ENCODE peak calls at places on chromosomes 1 and 21, in six cellular contexts. R is IMR-90, U is Panc1, C is MM.1S, D is breast epithelium, X is cardiac muscle cell. E is an unnamed sample.

GRCh38 chr1:36225298-36225899 is 1.2 kb downstream of the THRAP3 start:
- DNase-seq in U (no peak), X (no peak), D (no peak), C (no peak), R (peak), E (no peak)

GRCh38 chr1:3998086-3998485 is 98.0 kb upstream of the C1orf174 start:
- DNase-seq in C (no peak), U (no peak), R (no peak), X (no peak), D (no peak), E (no peak)

GRCh38 chr1:27074175-27074780 is 61.6 kb upstream of the TENT5B start:
- DNase-seq in C (no peak), R (peak), U (no peak), X (no peak), D (no peak), E (no peak)

GRCh38 chr1:225428066-225428878 is 434 bp upstream of the LBR start:
- DNase-seq in D (peak), X (peak), U (no peak), R (peak), C (peak), E (peak)

GRCh38 chr1:227889047-227889862 is 58.5 kb downstream of the WNT9A start:
- DNase-seq in X (no peak), U (no peak), R (no peak), D (no peak), C (no peak), E (no peak)

GRCh38 chr1:1426961-1427934 is 6.2 kb upstream of the ANKRD65 start:
- DNase-seq in X (no peak), C (no peak), U (no peak), R (no peak), D (no peak), E (no peak)

GRCh38 chr1:107750364-107750959 is 214.5 kb downstream of the VAV3 start:
- DNase-seq in D (peak), C (peak), R (peak), X (peak), U (peak), E (peak)

GRCh38 chr1:12163210-12163609 is 3.6 kb upstream of the TNFRSF1B start:
- DNase-seq in D (no peak), X (no peak), C (no peak), U (no peak), R (no peak), E (no peak)

GRCh38 chr21:37993071-37993470 is 76.8 kb upstream of the KCNJ6 start:
- DNase-seq in R (no peak), U (no peak), D (no peak), X (no peak), C (no peak), E (no peak)

GRCh38 chr1:183544598-183545297 is 45.5 kb downstream of the NCF2 start:
- DNase-seq in D (no peak), R (no peak), X (no peak), U (no peak), C (no peak), E (no peak)

GRCh38 chr1:183546427-183546826 is 43.8 kb downstream of the NCF2 start:
- DNase-seq in C (no peak), U (no peak), X (no peak), R (no peak), D (no peak), E (no peak)

GRCh38 chr1:183548136-183548535 is 42.1 kb downstream of the NCF2 start:
- DNase-seq in U (no peak), C (no peak), X (no peak), D (no peak), R (no peak), E (no peak)

DNA sequence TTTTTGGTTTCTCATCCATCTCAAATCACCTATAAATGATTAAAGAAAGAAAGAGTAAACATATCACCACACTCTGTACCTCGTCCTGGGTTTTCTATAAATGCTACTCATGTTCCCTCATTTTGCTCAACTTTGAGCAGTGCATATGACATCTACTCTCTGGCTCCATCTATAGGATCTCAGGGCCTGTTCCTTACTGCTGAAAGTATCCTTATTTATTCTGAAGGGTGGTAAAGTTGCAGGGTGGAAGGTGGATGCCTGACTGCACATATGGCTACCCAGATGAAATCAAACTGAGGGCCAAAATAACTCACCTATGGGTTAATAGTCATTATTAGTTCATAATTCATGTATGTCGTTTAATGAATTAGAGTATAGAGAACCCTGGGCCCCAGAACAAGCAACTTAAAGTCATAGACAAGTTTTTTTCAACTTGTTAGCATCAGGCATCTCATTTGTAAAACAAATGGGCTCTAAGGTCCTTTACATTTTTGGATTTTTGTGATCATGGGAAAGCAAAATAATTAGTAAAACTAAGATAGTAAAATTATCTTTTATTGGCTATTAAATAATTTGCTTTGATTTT is 46.5 kb downstream of the NCF2 start:
- DNase-seq in U (peak), C (peak), R (peak), X (peak), D (no peak), E (peak)
- H3K27ac ChIP-seq in U (no peak), C (no peak), R (no peak), X (peak), D (no peak), E (no peak)

GRCh38 chr1:7281821-7282220 is 489.3 kb upstream of the VAMP3 start:
- DNase-seq in R (peak), U (no peak), D (no peak), X (peak), C (no peak), E (peak)

GRCh38 chr1:7288992-7289391 is 482.1 kb upstream of the VAMP3 start:
- DNase-seq in C (no peak), X (no peak), R (no peak), D (no peak), U (no peak), E (no peak)

GRCh38 chr1:7285856-7286454 is 485.1 kb upstream of the VAMP3 start:
- DNase-seq in X (no peak), C (no peak), U (no peak), D (no peak), R (no peak), E (no peak)

GRCh38 chr1:7287013-7287412 is 484.1 kb upstream of the VAMP3 start:
- DNase-seq in C (no peak), D (no peak), X (no peak), U (no peak), R (no peak), E (no peak)

DNA sequence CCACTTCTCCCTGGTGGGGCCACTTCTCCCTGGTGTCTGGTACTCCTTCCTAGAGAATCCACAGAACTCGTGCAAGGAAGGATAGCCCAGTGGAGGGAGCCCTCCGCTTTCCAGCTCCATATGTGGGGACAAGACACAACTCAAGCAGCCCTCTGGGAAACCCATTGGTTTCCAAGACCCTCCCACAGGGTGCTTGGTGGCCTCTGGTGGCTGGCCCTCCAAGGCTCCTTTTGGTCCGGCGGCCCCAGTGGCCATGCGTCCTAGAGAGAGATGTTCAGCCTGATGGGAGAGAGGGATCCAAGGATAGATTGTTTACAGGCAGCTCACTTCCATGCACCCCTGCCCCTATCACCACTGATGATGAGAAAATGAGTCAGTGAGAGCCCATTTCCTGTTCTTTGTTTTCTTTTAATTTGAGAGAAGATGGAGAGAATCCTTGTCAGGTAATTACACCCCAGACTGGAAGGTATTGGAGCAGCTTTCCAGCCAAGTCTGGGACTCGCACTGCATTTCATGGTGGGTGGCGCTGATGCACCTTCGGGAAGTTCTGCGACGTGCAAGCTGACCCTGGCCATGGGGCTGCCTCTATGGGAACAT is 486.2 kb upstream of the VAMP3 start:
- DNase-seq in R (peak), X (no peak), U (no peak), C (no peak), D (no peak), E (no peak)
- TF ChIP-seq CTCF in R (no peak), X (no peak), U (no peak), C (no peak), D (no peak), E (no peak)

GRCh38 chr1:85546748-85547147 is 33.8 kb upstream of the CCN1 start:
- DNase-seq in R (no peak), X (no peak), U (no peak), C (no peak), D (no peak), E (no peak)

DNA sequence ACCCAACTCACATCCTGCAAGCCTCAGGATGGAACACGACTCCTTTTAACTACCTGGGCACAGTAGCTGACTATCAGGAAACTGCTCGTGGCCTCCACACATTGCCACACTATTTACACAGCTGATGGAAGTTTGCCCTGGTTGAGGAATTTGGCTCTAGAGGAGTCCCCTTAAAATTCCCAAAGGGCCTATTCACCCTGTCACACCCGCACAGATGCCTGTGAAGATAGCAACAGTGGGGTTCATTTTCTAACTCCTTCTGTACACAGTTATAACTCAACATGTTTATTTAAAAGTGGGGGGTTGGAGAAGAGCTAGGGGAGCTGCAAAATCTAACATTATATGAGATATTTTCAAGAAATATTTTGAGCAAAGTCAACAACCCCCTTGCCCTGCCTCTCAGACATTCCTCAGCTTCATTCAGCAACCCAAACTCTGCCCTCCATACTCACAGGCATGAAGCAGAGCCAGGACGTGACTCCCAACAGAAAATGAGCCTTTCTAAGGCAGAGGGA is 35.8 kb upstream of the CCN1 start:
- DNase-seq in C (no peak), R (peak), D (peak), X (peak), U (peak), E (no peak)
- H3K4me3 ChIP-seq in C (no peak), R (no peak), D (no peak), X (no peak), U (peak), E (no peak)

GRCh38 chr1:204246876-204247275 is 33.1 kb upstream of the GOLT1A start:
- DNase-seq in X (no peak), R (no peak), U (no peak), D (no peak), C (no peak), E (no peak)
- H3K27ac ChIP-seq in X (no peak), R (no peak), U (no peak), D (no peak), C (no peak), E (no peak)

GRCh38 chr21:41957991-41958766 is 4.4 kb upstream of the C2CD2 start:
- DNase-seq in R (peak), X (peak), U (no peak), D (peak), C (no peak), E (peak)
- TF ChIP-seq CTCF in R (peak), X (peak), U (no peak), D (peak), C (no peak), E (peak)

GRCh38 chr21:33682992-33683627 is 40.8 kb downstream of the ITSN1 start:
- DNase-seq in X (peak), R (peak), U (peak), D (no peak), C (no peak), E (peak)
- H3K4me3 ChIP-seq in X (no peak), R (no peak), U (no peak), D (no peak), C (no peak), E (no peak)

GRCh38 chr1:6788946-6789345 is 3.7 kb downstream of the CAMTA1 start:
- DNase-seq in U (no peak), X (no peak), D (no peak), C (no peak), R (no peak), E (no peak)
- H3K27ac ChIP-seq in U (no peak), X (peak), D (no peak), C (no peak), R (no peak), E (no peak)